ENCODE peak calls at places on chromosomes 7 and 10, in eight cellular contexts. F is neuronal stem cell, M is astrocyte of the spinal cord, T is IMR-90, A is cardiac muscle cell, N is cardiac fibroblast, V is GM12864, D is upper lobe of right lung. B is an unnamed sample.
A peak's percentile ranks its signal among the peaks of the same experiment; 100 is the strongest.

GRCh38 chr7:27156901-27157716 is 634 bp upstream of the HOXA7 start:
- DNase-seq in F (no peak), M (peak; percentile 46), T (no peak), A (no peak), N (no peak), V (no peak), D (no peak), B (no peak)

GRCh38 chr10:116105259-116105658 is 167.7 kb downstream of the GFRA1 start:
- DNase-seq in F (no peak), M (no peak), T (no peak), A (no peak), N (no peak), V (no peak), D (no peak), B (no peak)

GRCh38 chr7:98836811-98837631 is 32.8 kb downstream of the TMEM130 start:
- DNase-seq in F (peak; percentile 50), M (peak; percentile 42), T (peak; percentile 28), A (peak; percentile 64), N (peak; percentile 42), V (no peak), D (no peak), B (no peak)

GRCh38 chr10:22316286-22317120 is at the start of gene COMMD3:
- DNase-seq in F (peak; percentile 90), M (peak; percentile 87), T (peak; percentile 86), A (peak; percentile 92), N (peak; percentile 91), V (no peak), D (peak; percentile 94), B (peak; percentile 66)

GRCh38 chr7:131638641-131639430 is 82.4 kb upstream of the PODXL start:
- DNase-seq in F (no peak), M (no peak), T (no peak), A (no peak), N (no peak), V (no peak), D (no peak), B (no peak)

GRCh38 chr7:48285365-48285764 is 114.1 kb downstream of the ABCA13 start:
- DNase-seq in F (no peak), M (peak; percentile 16), T (peak; percentile 83), A (no peak), N (no peak), V (no peak), D (no peak), B (no peak)

GRCh38 chr10:47363781-47364180 is 15.6 kb downstream of the RBP3 start:
- DNase-seq in F (no peak), M (no peak), T (no peak), A (no peak), N (no peak), V (no peak), D (peak; percentile 1), B (no peak)

GRCh38 chr10:119686465-119687191 is 35.4 kb downstream of the BAG3 start:
- DNase-seq in F (peak; percentile 74), M (peak; percentile 91), T (peak; percentile 89), A (peak; percentile 87), N (peak; percentile 90), V (no peak), D (peak; percentile 90), B (no peak)

GRCh38 chr10:71663311-71663710 is 56.3 kb downstream of the C10orf105 start:
- DNase-seq in F (no peak), M (no peak), T (no peak), A (no peak), N (no peak), V (no peak), D (no peak), B (no peak)

GRCh38 chr7:3943779-3944520 is 642.9 kb downstream of the SDK1 start:
- DNase-seq in F (no peak), M (no peak), T (no peak), A (no peak), N (no peak), V (no peak), D (no peak), B (no peak)

GRCh38 chr10:36109399-36110023 is 467.4 kb upstream of the FZD8 start:
- DNase-seq in F (no peak), M (no peak), T (no peak), A (no peak), N (no peak), V (no peak), D (no peak), B (no peak)

GRCh38 chr7:151570366-151570915 is 50.7 kb upstream of the RHEB start:
- DNase-seq in F (no peak), M (peak; percentile 33), T (peak; percentile 47), A (no peak), N (peak; percentile 56), V (no peak), D (no peak), B (no peak)

GRCh38 chr7:66529889-66530615 is 98.6 kb upstream of the KCTD7 start:
- DNase-seq in F (peak; percentile 42), M (peak; percentile 29), T (no peak), A (no peak), N (peak; percentile 13), V (no peak), D (no peak), B (no peak)

GRCh38 chr7:36072620-36073019 is 80.4 kb upstream of the EEPD1 start:
- DNase-seq in F (no peak), M (no peak), T (no peak), A (no peak), N (no peak), V (no peak), D (no peak), B (no peak)

GRCh38 chr10:125768217-125768616 is 7.4 kb downstream of the MMP21 start:
- DNase-seq in F (no peak), M (peak; percentile 15), T (peak; percentile 8), A (peak; percentile 33), N (peak; percentile 50), V (no peak), D (no peak), B (no peak)

GRCh38 chr10:93980486-93980885 is 13.2 kb upstream of the PLCE1 start:
- DNase-seq in F (no peak), M (no peak), T (no peak), A (no peak), N (no peak), V (no peak), D (no peak), B (no peak)

GRCh38 chr10:134205-134742 is 981 bp upstream of the ZMYND11 start:
- DNase-seq in F (peak; percentile 26), M (peak; percentile 9), T (peak; percentile 6), A (peak; percentile 43), N (no peak), V (no peak), D (peak; percentile 69), B (no peak)

GRCh38 chr10:129032626-129033353 is 434.3 kb upstream of the MGMT start:
- DNase-seq in F (no peak), M (no peak), T (no peak), A (no peak), N (no peak), V (no peak), D (no peak), B (no peak)

GRCh38 chr10:72615985-72616384 is 9.9 kb downstream of the MICU1 start:
- DNase-seq in F (no peak), M (no peak), T (no peak), A (no peak), N (no peak), V (no peak), D (no peak), B (no peak)

GRCh38 chr10:124560377-124560776 is 98.8 kb downstream of the LHPP start:
- DNase-seq in F (no peak), M (peak; percentile 83), T (peak; percentile 62), A (peak; percentile 68), N (peak; percentile 77), V (no peak), D (peak; percentile 58), B (peak; percentile 90)

DNA sequence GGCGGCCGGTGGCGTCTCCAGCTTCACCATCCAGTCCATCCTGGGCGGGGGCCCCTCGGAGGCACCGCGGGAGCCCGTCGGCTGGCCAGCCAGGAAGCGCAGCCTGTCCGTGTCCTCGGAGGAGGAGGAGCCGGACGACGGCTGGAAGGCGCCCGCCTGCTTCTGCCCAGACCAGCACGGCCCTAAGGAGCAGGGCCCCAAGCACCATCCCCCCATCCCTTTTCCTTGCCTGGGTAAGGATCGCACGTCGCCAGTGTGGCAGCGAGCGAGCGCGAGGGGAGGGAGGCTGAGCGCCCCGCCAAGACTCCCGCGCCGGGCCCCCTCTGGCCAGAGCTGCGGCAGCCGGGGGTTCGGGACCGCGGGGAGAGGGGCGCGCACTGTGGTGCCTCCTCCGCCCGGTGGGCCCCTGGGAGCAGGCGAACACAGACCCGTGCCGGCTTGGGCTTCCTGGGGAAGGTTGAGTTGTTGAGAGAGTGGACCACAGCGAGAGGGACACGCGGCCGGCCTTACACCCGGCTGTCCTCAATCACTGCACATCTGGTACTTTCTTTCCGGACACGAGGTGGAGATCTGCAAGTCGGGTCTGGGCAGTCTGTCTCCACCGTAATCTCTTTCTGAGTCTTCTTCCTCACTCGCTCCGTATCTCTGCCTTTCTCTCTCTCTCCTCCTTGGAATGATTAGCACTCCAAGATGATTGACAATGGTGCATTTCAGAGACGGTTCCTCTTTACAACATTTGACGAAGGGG is 652 bp downstream of the HMX2 start:
- DNase-seq in F (peak; percentile 23), M (no peak), T (no peak), A (no peak), N (no peak), V (no peak), D (no peak), B (no peak)
- H3K4me3 ChIP-seq in F (no peak overlapping the region), M (no peak overlapping the region), T (no peak overlapping the region), A (peak overlapping the region; percentile 11), N (no peak overlapping the region), V (peak overlapping the region; percentile 64), D (peak overlapping the region; percentile 10), B (no peak overlapping the region)

GRCh38 chr10:70650751-70651150 is 21.6 kb upstream of the ADAMTS14 start:
- DNase-seq in F (no peak), M (no peak), T (no peak), A (no peak), N (no peak), V (no peak), D (no peak), B (no peak)
- H3K4me3 ChIP-seq in F (no peak overlapping the region), M (no peak overlapping the region), T (no peak overlapping the region), A (no peak overlapping the region), N (no peak overlapping the region), V (no peak overlapping the region), D (no peak overlapping the region), B (no peak overlapping the region)

DNA sequence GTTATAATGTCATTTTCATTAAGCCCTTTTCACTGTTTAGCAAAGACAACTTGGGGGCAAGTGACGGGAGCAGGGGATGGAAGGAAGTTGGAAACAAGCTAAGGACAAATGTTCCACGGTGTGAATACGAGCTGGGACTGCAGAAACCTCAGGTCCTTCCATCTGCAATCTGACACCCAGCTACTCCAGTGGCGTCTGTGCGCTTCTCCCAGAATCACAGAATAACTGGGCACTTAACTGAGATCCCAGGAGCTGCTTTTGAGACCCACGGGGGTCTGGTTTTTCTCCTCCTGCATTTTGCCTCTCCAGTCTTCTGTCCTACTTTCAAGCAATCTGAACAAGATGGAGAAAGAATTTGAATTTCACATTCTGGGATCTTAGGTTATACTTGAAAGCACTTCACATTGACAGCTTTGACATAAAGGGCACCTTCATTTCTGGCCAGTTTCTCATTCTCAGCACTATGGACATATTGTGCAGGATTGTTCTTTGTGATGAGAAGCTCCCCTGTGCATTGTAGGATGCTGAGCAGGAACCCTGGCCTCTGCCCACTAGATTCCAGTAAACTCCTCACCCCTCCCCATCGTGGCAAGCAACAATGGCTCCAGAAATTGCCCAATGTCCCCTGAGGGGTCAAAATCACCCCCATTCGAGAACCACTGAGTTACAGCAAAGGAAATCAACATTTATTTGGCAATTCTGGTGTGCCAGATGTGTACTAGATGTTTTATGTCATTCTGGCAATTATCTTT is 194.1 kb downstream of the CACNB2 start:
- DNase-seq in F (no peak), M (no peak), T (peak; percentile 18), A (peak; percentile 82), N (peak; percentile 56), V (no peak), D (no peak), B (no peak)
- H3K4me3 ChIP-seq in F (no peak overlapping the region), M (no peak overlapping the region), T (peak overlapping the region; percentile 19), A (no peak overlapping the region), N (no peak overlapping the region), V (no peak overlapping the region), D (no peak overlapping the region), B (no peak overlapping the region)

GRCh38 chr7:23022258-23022745 is 8.4 kb upstream of the HYCC1 start:
- DNase-seq in F (no peak), M (peak; percentile 91), T (peak; percentile 95), A (no peak), N (peak; percentile 87), V (no peak), D (no peak), B (peak; percentile 86)
- H3K4me3 ChIP-seq in F (no peak overlapping the region), M (no peak overlapping the region), T (no peak overlapping the region), A (no peak overlapping the region), N (no peak overlapping the region), V (no peak overlapping the region), D (no peak overlapping the region), B (no peak overlapping the region)

B was measured in skeletal muscle cell.